ENCODE peak calls at places on chromosome 12, in ten cellular contexts. O, D, G, P, K, A, V, H, Q and E are unnamed samples.

GRCh38 chr12:124914392-124915248 is at the start of gene UBC:
- DNase-seq in O (peak), K (peak), A (peak), Q (peak), G (peak), V (peak), D (peak), P (peak), H (peak), E (peak)

GRCh38 chr12:122917508-122918227 is 21.7 kb upstream of the VPS37B start:
- DNase-seq in Q (peak), K (peak), O (no peak), A (peak), P (no peak), H (no peak), G (peak), V (peak), D (peak), E (no peak)

GRCh38 chr12:1935242-1935641 is 16.8 kb upstream of the CACNA2D4 start:
- DNase-seq in Q (no peak), P (no peak), O (no peak), A (no peak), K (no peak), V (no peak), G (no peak), D (no peak), H (no peak), E (no peak)

GRCh38 chr12:26760657-26761293 is 72.2 kb downstream of the ITPR2 start:
- DNase-seq in D (no peak), V (no peak), G (no peak), A (no peak), H (no peak), K (no peak), Q (no peak), P (no peak), O (no peak), E (no peak)

GRCh38 chr12:106274012-106274411 is 26.2 kb upstream of the CKAP4 start:
- DNase-seq in D (no peak), P (no peak), A (no peak), V (peak), G (no peak), H (no peak), O (no peak), K (no peak), Q (no peak), E (no peak)

GRCh38 chr12:32494676-32495075 is 95.3 kb downstream of the FGD4 start:
- DNase-seq in K (no peak), D (peak), P (no peak), A (no peak), V (no peak), Q (no peak), H (no peak), O (no peak), G (no peak), E (no peak)

GRCh38 chr12:124286414-124286813 is 8.5 kb upstream of the RFLNA start:
- DNase-seq in G (no peak), V (no peak), A (peak), Q (no peak), K (no peak), H (no peak), D (peak), P (no peak), O (no peak), E (no peak)

GRCh38 chr12:1820191-1820599 is at the start of gene LRTM2:
- DNase-seq in D (no peak), H (no peak), G (no peak), Q (no peak), O (no peak), K (no peak), V (no peak), P (no peak), A (no peak), E (no peak)

GRCh38 chr12:19177754-19178153 is 48.2 kb downstream of the PLEKHA5 start:
- DNase-seq in D (no peak), H (no peak), Q (no peak), P (no peak), O (no peak), V (no peak), K (no peak), A (no peak), G (no peak), E (no peak)

GRCh38 chr12:71610036-71610795 is 53.4 kb downstream of the ZFC3H1 start:
- DNase-seq in H (no peak), K (no peak), Q (no peak), D (no peak), A (no peak), V (no peak), O (no peak), G (no peak), P (no peak), E (no peak)

GRCh38 chr12:24739094-24739779 is 209.7 kb downstream of the BCAT1 start:
- DNase-seq in D (no peak), H (no peak), V (no peak), O (no peak), A (no peak), P (no peak), K (no peak), G (no peak), Q (no peak), E (no peak)

GRCh38 chr12:72346331-72346944 is 74.3 kb downstream of the TRHDE start:
- DNase-seq in G (peak), K (peak), V (peak), Q (peak), P (peak), H (peak), D (peak), A (peak), O (no peak), E (peak)

GRCh38 chr12:111298583-111299436 is 70.1 kb downstream of the PHETA1 start:
- DNase-seq in K (peak), D (peak), P (peak), V (peak), G (peak), H (no peak), O (peak), A (peak), Q (no peak), E (peak)

GRCh38 chr12:52207895-52208294 is 16.1 kb upstream of the KRT80 start:
- DNase-seq in D (peak), A (peak), K (no peak), P (no peak), G (no peak), Q (no peak), H (peak), V (peak), O (no peak), E (no peak)

GRCh38 chr12:104506691-104507401 is 50.1 kb downstream of the CHST11 start:
- DNase-seq in H (no peak), K (no peak), Q (no peak), V (peak), D (no peak), P (no peak), A (no peak), G (no peak), O (no peak), E (no peak)

GRCh38 chr12:52029686-52030085 is 21.6 kb upstream of the NR4A1 start:
- DNase-seq in D (peak), O (no peak), Q (no peak), G (peak), A (peak), V (peak), P (no peak), K (peak), H (no peak), E (peak)

GRCh38 chr12:23349550-23349949 is 599.9 kb downstream of the SOX5 start:
- DNase-seq in D (no peak), P (no peak), Q (no peak), K (no peak), G (no peak), O (no peak), H (no peak), V (no peak), A (no peak), E (no peak)

GRCh38 chr12:119594772-119595445 is 1.3 kb downstream of the TMEM233 start:
- DNase-seq in D (peak), O (no peak), G (no peak), V (peak), K (no peak), H (no peak), Q (no peak), P (peak), A (peak), E (no peak)

GRCh38 chr12:22525426-22525825 is 18.9 kb downstream of the C2CD5 start:
- DNase-seq in G (no peak), H (no peak), Q (peak), D (peak), O (no peak), K (no peak), A (no peak), V (no peak), P (no peak), E (no peak)

GRCh38 chr12:99915251-99916082 is 69.3 kb downstream of the ANKS1B start:
- DNase-seq in P (no peak), H (no peak), A (no peak), G (peak), K (peak), O (no peak), D (peak), V (no peak), Q (no peak), E (no peak)

GRCh38 chr12:52342781-52343490 is 21.7 kb upstream of the KRT83 start:
- DNase-seq in Q (no peak), A (no peak), D (no peak), H (no peak), P (no peak), G (no peak), O (no peak), K (no peak), V (no peak), E (no peak)

GRCh38 chr12:92539966-92540791 is 162.6 kb upstream of the PLEKHG7 start:
- DNase-seq in P (peak), Q (no peak), H (no peak), D (no peak), G (no peak), K (no peak), A (no peak), V (peak), O (no peak), E (no peak)

GRCh38 chr12:4160314-4161040 is 113.1 kb upstream of the CCND2 start:
- DNase-seq in D (no peak), V (no peak), A (no peak), K (no peak), O (no peak), G (no peak), H (no peak), Q (no peak), P (no peak), E (no peak)

GRCh38 chr12:131066207-131066885 is 112.6 kb downstream of the ADGRD1 start:
- DNase-seq in K (no peak), D (no peak), V (no peak), A (no peak), H (no peak), Q (no peak), O (no peak), G (no peak), P (no peak), E (no peak)

GRCh38 chr12:93780115-93780641 is 103.0 kb downstream of the CRADD start:
- DNase-seq in Q (no peak), P (no peak), D (peak), V (no peak), O (no peak), G (no peak), H (no peak), A (no peak), K (no peak), E (no peak)

GRCh38 chr12:39990122-39991101 is 115.5 kb downstream of the SLC2A13 start:
- DNase-seq in O (peak), P (peak), K (peak), H (peak), G (peak), D (peak), Q (peak), V (peak), A (peak), E (peak)

GRCh38 chr12:51270847-51271518 is 768 bp upstream of the SMAGP start:
- DNase-seq in O (no peak), V (peak), G (peak), P (no peak), Q (no peak), A (peak), K (peak), D (peak), H (no peak), E (no peak)

GRCh38 chr12:117155278-117156060 is 34.8 kb downstream of the FBXO21 start:
- DNase-seq in G (peak), P (peak), D (peak), K (no peak), A (peak), O (peak), V (peak), Q (no peak), H (no peak), E (peak)

GRCh38 chr12:93778306-93778705 is 101.1 kb downstream of the CRADD start:
- DNase-seq in K (peak), A (no peak), P (no peak), G (no peak), D (peak), Q (peak), O (no peak), V (peak), H (peak), E (no peak)

GRCh38 chr12:104911942-104912341 is 46.1 kb downstream of the SLC41A2 start:
- DNase-seq in Q (no peak), O (no peak), G (no peak), K (no peak), H (no peak), A (no peak), D (no peak), P (no peak), V (no peak), E (no peak)

GRCh38 chr12:56117778-56118687 is at the start of gene ZC3H10:
- DNase-seq in Q (peak), V (peak), G (peak), P (peak), H (peak), A (peak), K (peak), O (peak), D (peak), E (peak)
- TF ChIP-seq CTCF in Q (peak), V (peak), G (peak), P (peak), H (no peak), A (peak), K (peak), O (peak), D (peak), E (peak)

GRCh38 chr12:48331389-48331788 is 19.3 kb downstream of the ZNF641 start:
- DNase-seq in G (no peak), O (no peak), H (no peak), Q (no peak), V (no peak), D (no peak), P (no peak), A (no peak), K (no peak), E (no peak)

GRCh38 chr12:48334807-48335206 is 15.9 kb downstream of the ZNF641 start:
- DNase-seq in V (no peak), K (no peak), A (no peak), Q (no peak), G (no peak), P (no peak), H (no peak), O (no peak), D (no peak), E (no peak)

GRCh38 chr12:48340891-48341290 is 9.8 kb downstream of the ZNF641 start:
- DNase-seq in P (no peak), V (no peak), G (no peak), K (no peak), D (no peak), Q (no peak), H (no peak), A (no peak), O (no peak), E (no peak)

GRCh38 chr12:48336066-48336465 is 14.7 kb downstream of the ZNF641 start:
- DNase-seq in A (no peak), Q (no peak), V (no peak), H (no peak), O (no peak), K (no peak), G (no peak), P (no peak), D (no peak), E (no peak)

GRCh38 chr12:48336564-48336963 is 14.2 kb downstream of the ZNF641 start:
- DNase-seq in D (no peak), O (no peak), K (no peak), V (no peak), G (peak), Q (no peak), H (no peak), A (no peak), P (no peak), E (no peak)
- TF ChIP-seq CTCF in D (peak), O (no peak), K (peak), V (no peak), G (peak), Q (no peak), H (no peak), A (no peak), P (no peak), E (peak)

DNA sequence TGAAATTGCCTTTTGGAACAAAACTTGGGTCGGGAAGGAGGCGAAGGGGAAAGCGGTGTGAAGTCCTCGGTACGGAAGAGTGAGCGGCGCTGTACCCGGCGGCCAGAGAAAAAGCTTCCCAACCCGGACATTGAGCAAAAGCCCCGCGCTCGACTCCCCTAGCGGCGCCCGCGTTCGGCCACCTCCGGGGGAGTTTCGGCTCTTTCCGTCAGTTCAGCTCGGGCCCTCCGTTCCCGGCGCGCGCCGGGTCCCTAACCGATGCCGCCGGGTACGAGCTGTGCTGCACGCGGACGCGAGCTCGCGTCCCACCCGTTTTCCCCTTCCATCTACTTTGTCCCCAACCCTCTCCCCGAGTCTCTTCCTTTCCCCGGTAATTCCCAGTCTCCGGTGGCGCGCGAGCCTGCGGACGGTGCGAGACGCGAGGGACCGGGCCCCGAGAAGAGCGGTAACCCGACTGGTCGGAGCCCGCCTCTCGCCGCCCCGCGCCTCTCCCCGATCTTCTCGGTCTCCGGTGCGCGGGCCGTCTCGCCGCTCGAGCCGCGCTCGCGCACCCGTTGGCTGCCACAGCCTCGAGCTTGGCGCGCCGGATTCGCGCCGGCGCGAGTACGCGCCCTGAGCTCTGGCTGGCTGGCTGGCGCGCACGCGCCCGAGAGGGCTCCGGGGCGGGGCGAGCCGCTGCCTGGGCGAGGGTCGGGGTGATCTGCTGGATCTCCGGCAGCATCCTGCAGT is 446 bp upstream of the SPATS2 start:
- DNase-seq in O (peak), Q (peak), K (peak), A (peak), P (peak), V (peak), H (peak), D (peak), G (peak), E (peak)
- TF ChIP-seq CTCF in O (no peak), Q (peak), K (peak), A (peak), P (peak), V (peak), H (no peak), D (peak), G (no peak), E (peak)

GRCh38 chr12:101698782-101699347 is 1.4 kb downstream of the CHPT1 start:
- DNase-seq in D (peak), V (peak), H (no peak), A (peak), Q (no peak), P (no peak), O (no peak), K (no peak), G (no peak), E (no peak)
- TF ChIP-seq CTCF in D (peak), V (no peak), H (no peak), A (no peak), Q (peak), P (no peak), O (no peak), K (peak), G (peak), E (no peak)

DNA sequence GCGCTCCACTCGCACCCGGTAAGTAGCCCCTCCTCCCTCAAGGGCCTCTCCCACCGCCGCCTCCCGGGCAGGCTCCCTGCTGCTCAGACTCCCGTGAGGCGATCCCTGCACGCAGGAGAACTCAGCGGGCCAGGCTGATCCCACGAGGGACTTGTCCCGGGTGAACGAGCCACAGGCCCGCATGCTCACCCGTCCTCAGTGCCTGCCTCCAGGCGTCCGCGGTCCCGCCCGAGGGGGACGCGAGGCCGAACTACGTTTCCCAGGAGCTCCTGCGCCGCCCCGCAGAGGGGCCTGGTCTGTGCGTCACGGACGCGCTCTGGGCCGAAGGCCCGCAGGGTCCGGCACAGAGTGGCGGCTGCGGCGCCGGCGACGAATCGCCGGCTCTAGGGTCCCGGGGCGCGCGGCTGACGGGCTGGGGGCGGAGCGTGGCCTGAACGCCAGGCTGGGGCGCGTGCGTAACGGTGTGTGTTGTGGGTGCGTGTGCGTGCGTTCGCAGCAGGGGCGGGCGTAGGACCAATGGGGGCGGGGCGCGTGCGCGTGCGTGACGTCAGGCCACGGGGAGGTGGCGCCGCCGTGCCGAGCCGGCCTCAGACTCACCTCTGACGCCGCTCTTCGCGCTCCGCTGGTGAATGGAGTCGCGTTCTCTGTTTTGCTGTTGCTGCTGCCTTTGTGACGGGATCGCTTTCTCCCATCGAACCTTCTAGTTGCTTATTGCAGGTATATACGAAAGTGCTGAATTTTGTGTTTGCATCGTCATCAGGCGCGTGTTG is at the start of the genes ZNF10 and ZNF891:
- DNase-seq in Q (peak), K (peak), V (peak), P (peak), A (peak), O (peak), H (peak), G (peak), D (peak), E (peak)
- TF ChIP-seq CTCF in Q (no peak), K (no peak), V (no peak), P (no peak), A (no peak), O (no peak), H (no peak), G (no peak), D (no peak), E (no peak)

GRCh38 chr12:138898-139534 is 72.4 kb downstream of the IQSEC3 start:
- DNase-seq in G (no peak), V (peak), A (no peak), P (no peak), H (no peak), Q (no peak), K (peak), O (no peak), D (peak), E (no peak)
- TF ChIP-seq CTCF in G (no peak), V (no peak), A (no peak), P (no peak), H (no peak), Q (no peak), K (no peak), O (no peak), D (no peak), E (no peak)